ENCODE peak calls at places on chromosomes 6 and 20, in six cellular contexts. R is Peyer's patch, X is AG04450, Z is neural progenitor cell, A is lower lobe of right lung, K is vagina. P is an unnamed sample.

GRCh38 chr6:148521586-148521985 is 178.9 kb downstream of the SASH1 start:
- DNase-seq in R (no peak), X (no peak), Z (no peak), A (no peak), K (no peak), P (no peak)

GRCh38 chr6:130482645-130483390 is 117.0 kb downstream of the TMEM200A start:
- DNase-seq in R (no peak), X (no peak), Z (no peak), A (no peak), K (no peak), P (peak; percentile 24)

GRCh38 chr20:37406010-37406998 is 60.4 kb downstream of the SRC start:
- DNase-seq in R (peak; percentile 67), X (no peak), Z (peak; percentile 85), A (no peak), K (no peak), P (no peak)

GRCh38 chr6:45326698-45327417 is 1.3 kb upstream of the RUNX2 start:
- DNase-seq in R (no peak), X (no peak), Z (peak; percentile 21), A (no peak), K (no peak), P (no peak)

GRCh38 chr6:155778336-155778735 is 322.7 kb upstream of the NOX3 start:
- DNase-seq in R (no peak), X (no peak), Z (no peak), A (no peak), K (no peak), P (no peak)

GRCh38 chr6:154638369-154638768 is 94.8 kb upstream of the SCAF8 start:
- DNase-seq in R (no peak), X (no peak), Z (no peak), A (no peak), K (no peak), P (no peak)

GRCh38 chr6:25389501-25389900 is 110.3 kb downstream of the CARMIL1 start:
- DNase-seq in R (no peak), X (no peak), Z (no peak), A (no peak), K (no peak), P (peak; percentile 20)

GRCh38 chr6:48490658-48491057 is 379.7 kb upstream of the PTCHD4 start:
- DNase-seq in R (no peak), X (no peak), Z (no peak), A (no peak), K (no peak), P (no peak)

GRCh38 chr20:41717464-41717863 is 99.3 kb upstream of the CHD6 start:
- DNase-seq in R (no peak), X (no peak), Z (no peak), A (no peak), K (no peak), P (no peak)

GRCh38 chr20:37524859-37525708 is 2.6 kb downstream of the BLCAP start:
- DNase-seq in R (no peak), X (no peak), Z (no peak), A (no peak), K (no peak), P (no peak)

GRCh38 chr20:2800590-2801458 is at the start of gene CPXM1:
- DNase-seq in R (no peak), X (no peak), Z (peak; percentile 90), A (no peak), K (no peak), P (no peak)
- TF ChIP-seq CTCF in R (no peak), X (no peak), Z (peak; percentile 31), A (no peak), K (no peak), P (no peak)

GRCh38 chr20:44696315-44696714 is 18.9 kb upstream of the CCN5 start:
- DNase-seq in R (no peak), X (no peak), Z (no peak), A (no peak), K (no peak), P (no peak)
- TF ChIP-seq CTCF in R (no peak), X (no peak), Z (no peak), A (no peak), K (no peak), P (no peak)

GRCh38 chr6:15338462-15338861 is 92.6 kb downstream of the JARID2 start:
- DNase-seq in R (no peak), X (no peak), Z (no peak), A (no peak), K (no peak), P (no peak)

GRCh38 chr6:15335385-15335784 is 89.5 kb downstream of the JARID2 start:
- DNase-seq in R (no peak), X (no peak), Z (no peak), A (no peak), K (no peak), P (no peak)

GRCh38 chr6:15335916-15336315 is 90.0 kb downstream of the JARID2 start:
- DNase-seq in R (no peak), X (no peak), Z (no peak), A (no peak), K (no peak), P (no peak)

GRCh38 chr6:15336905-15337583 is 91.2 kb downstream of the JARID2 start:
- DNase-seq in R (no peak), X (no peak), Z (peak; percentile 27), A (no peak), K (no peak), P (no peak)

DNA sequence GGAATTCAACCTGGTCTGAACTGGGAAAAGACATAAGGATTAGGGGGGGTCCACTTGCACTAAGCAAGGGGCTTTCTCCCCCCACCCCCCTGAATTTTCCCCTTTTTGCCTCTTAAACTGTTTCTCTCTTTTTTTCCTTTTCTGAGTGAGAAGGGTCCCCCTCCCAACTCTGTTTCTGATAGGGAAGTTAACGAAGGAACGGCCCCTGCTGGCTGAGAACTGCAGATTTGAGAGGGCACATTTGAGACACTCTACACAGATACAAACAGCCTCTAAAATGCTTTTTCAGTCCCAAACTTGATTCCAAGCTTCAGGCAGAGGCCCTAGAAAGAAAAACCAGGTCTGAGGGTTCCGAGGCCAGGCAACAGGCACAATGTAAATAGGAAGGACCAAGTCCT is 91.7 kb downstream of the JARID2 start:
- DNase-seq in R (no peak), X (no peak), Z (peak; percentile 27), A (no peak), K (no peak), P (no peak)
- TF ChIP-seq CTCF in R (no peak), X (no peak), Z (peak; percentile 15), A (no peak), K (no peak), P (no peak)

DNA sequence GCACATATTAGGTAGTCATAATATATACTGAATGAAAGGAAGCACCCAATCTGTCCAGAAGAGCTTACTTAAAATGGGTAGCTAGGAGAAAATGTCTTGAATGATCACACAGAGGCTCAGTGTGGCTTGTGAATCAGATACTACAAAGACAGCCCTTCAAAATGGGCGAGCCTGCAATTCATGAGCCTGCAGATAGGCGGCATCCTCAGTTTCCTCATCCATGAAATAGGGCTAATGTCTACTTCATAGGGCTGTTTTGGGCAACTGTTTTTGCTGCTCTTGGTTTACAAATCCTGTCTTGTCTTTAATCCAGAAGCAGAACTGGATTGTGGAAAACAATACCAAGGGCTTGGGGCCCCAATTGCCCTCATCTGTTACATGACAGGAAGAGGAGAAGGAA is 129.3 kb upstream of the KCNK16 start:
- DNase-seq in R (no peak), X (no peak), Z (peak; percentile 10), A (no peak), K (no peak), P (no peak)
- TF ChIP-seq CTCF in R (peak; percentile 63), X (peak; percentile 11), Z (peak; percentile 48), A (peak; percentile 21), K (no peak), P (peak; percentile 21)

DNA sequence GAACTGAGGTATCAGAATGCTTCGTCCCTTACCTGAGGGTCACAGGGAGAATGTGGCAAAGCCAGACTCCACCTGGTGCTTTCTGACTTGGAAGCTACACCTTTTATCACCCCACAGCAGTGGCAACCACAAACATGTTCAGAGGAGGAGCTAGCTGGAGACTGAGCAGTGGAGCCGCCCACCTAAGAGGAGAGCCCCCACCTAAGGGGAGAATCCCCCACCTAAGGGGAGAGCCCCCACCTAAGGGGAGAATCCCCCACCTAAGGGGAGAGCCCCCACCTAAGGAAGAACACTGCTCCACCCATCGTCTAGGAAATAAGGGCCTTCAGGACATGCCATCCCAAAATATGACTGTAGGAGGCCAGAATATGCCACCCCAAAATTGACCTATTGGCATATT is 4.0 kb downstream of the SLC52A3 start:
- DNase-seq in R (no peak), X (no peak), Z (no peak), A (no peak), K (no peak), P (no peak)
- TF ChIP-seq CTCF in R (no peak), X (no peak), Z (no peak), A (no peak), K (no peak), P (no peak)

GRCh38 chr20:38805958-38806854 is 709 bp downstream of the PPP1R16B start:
- DNase-seq in R (no peak), X (no peak), Z (peak; percentile 42), A (peak; percentile 47), K (no peak), P (no peak)
- TF ChIP-seq CTCF in R (no peak), X (no peak), Z (peak; percentile 29), A (no peak), K (no peak), P (no peak)

GRCh38 chr6:137370871-137371633 is 123.1 kb downstream of the OLIG3 start:
- DNase-seq in R (no peak), X (no peak), Z (no peak), A (no peak), K (no peak), P (no peak)
- TF ChIP-seq CTCF in R (no peak), X (peak; percentile 4), Z (peak; percentile 37), A (no peak), K (no peak), P (no peak)

DNA sequence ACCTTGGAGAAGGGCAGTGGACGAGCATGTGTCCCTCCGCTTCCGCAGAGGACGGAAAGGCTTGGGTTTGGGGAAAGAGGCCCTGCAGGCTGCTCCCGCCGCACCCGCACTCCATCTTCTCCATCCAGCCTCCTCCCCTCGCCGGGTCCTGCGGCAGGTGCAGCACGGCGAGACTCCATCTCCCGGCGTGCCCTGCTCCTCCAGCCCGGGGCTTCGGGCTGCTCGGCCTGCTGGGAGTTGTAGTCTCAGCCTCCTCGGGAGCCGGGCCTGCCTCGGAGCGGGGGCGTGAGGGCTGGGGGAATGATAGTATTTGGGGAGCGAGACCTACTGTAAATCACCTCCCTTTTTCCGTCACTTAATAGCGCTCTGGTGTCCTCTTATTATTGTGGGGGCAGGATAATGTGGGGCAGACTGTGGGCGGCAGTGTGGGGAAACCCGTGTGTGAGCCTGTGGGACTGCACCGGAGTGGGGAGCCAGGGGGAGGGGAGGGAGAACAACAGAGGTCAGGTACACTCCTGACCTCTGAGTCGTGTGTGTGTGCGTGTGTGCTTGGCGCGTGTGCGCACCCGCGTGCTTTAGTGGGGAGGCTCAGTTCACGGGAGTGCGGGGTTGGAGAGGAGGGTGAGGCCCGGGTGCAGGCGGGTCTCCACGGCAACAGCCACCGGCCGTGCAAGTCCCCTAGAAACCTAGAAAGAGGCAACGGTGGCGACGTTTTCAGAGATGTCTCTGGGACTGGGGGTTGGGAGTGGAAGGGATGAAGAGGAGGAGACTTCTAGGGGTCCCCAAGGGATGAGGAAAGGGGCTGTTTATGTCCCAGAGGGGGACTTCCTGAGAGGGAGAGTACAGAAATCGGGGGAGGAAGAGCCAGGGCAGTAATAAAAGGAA is 4.1 kb downstream of the TTBK1 start:
- DNase-seq in R (peak; percentile 83), X (no peak), Z (peak; percentile 94), A (peak; percentile 91), K (no peak), P (no peak)
- TF ChIP-seq CTCF in R (no peak), X (no peak), Z (no peak), A (no peak), K (no peak), P (no peak)